ENCODE peak calls at places on chromosome 16, in six cellular contexts. M is mesothelial cell of epicardium, J is T-helper 22 cell, W is fibroblast of the conjunctiva, C is NCI-H69, F is uterus. V is an unnamed sample.

GRCh38 chr16:7342598-7342997 is 10.0 kb downstream of the RBFOX1 start:
- DNase-seq in M (no peak), J (no peak), W (no peak), C (no peak), F (no peak), V (no peak)

GRCh38 chr16:12869681-12870427 is 31.5 kb upstream of the SHISA9 start:
- DNase-seq in M (no peak), J (no peak), W (no peak), C (no peak), F (no peak), V (no peak)

GRCh38 chr16:87974190-87974589 is 23.0 kb downstream of the BANP start:
- DNase-seq in M (no peak), J (no peak), W (no peak), C (no peak), F (no peak), V (no peak)

GRCh38 chr16:50007744-50008143 is 17.3 kb upstream of the CNEP1R1 start:
- DNase-seq in M (no peak), J (no peak), W (no peak), C (no peak), F (no peak), V (no peak)

GRCh38 chr16:72469932-72470331 is 298.0 kb upstream of the PMFBP1 start:
- DNase-seq in M (no peak), J (no peak), W (no peak), C (no peak), F (no peak), V (no peak)

GRCh38 chr16:58196898-58197313 is 1.0 kb downstream of the CSNK2A2 start:
- DNase-seq in M (no peak), J (no peak), W (peak; percentile 1), C (no peak), F (no peak), V (no peak)

GRCh38 chr16:85523602-85524364 is 89.3 kb upstream of the GSE1 start:
- DNase-seq in M (no peak), J (no peak), W (peak; percentile 22), C (peak; percentile 80), F (no peak), V (peak; percentile 39)

GRCh38 chr16:1300664-1301476 is 8.6 kb upstream of the UBE2I start:
- DNase-seq in M (no peak), J (peak; percentile 40), W (no peak), C (peak; percentile 66), F (peak; percentile 33), V (no peak)

GRCh38 chr16:82638095-82638798 is 11.5 kb downstream of the CDH13 start:
- DNase-seq in M (no peak), J (no peak), W (no peak), C (peak; percentile 1), F (no peak), V (no peak)

GRCh38 chr16:11159189-11159588 is 96.8 kb downstream of the SOCS1 start:
- DNase-seq in M (no peak), J (no peak), W (no peak), C (no peak), F (no peak), V (no peak)

GRCh38 chr16:3060339-3061127 is 4.9 kb upstream of the IL32 start:
- DNase-seq in M (no peak), J (no peak), W (no peak), C (no peak), F (no peak), V (no peak)

GRCh38 chr16:50534091-50534490 is 14.1 kb upstream of the NKD1 start:
- DNase-seq in M (no peak), J (no peak), W (no peak), C (no peak), F (no peak), V (no peak)

GRCh38 chr16:50368410-50369132 is at the start of gene BRD7:
- DNase-seq in M (peak; percentile 66), J (peak; percentile 46), W (no peak), C (peak; percentile 83), F (peak; percentile 80), V (no peak)

GRCh38 chr16:87850009-87851006 is 19.0 kb downstream of the SLC7A5 start:
- DNase-seq in M (peak; percentile 63), J (peak; percentile 53), W (no peak), C (peak; percentile 54), F (peak; percentile 46), V (no peak)

GRCh38 chr16:27920391-27920891 is 143.1 kb downstream of the GSG1L start:
- DNase-seq in M (no peak), J (no peak), W (no peak), C (peak; percentile 97), F (no peak), V (no peak)

GRCh38 chr16:87235810-87236515 is 81.2 kb downstream of the C16orf95 start:
- DNase-seq in M (no peak), J (no peak), W (no peak), C (no peak), F (no peak), V (no peak)

GRCh38 chr16:50313596-50314483 is 47.5 kb downstream of the ADCY7 start:
- DNase-seq in M (no peak), J (peak; percentile 27), W (no peak), C (no peak), F (peak; percentile 45), V (no peak)

GRCh38 chr16:67965668-67966548 is 2.5 kb downstream of the SLC12A4 start:
- DNase-seq in M (no peak), J (no peak), W (no peak), C (peak; percentile 64), F (no peak), V (no peak)

GRCh38 chr16:69494993-69495392 is 70.6 kb downstream of the CYB5B start:
- DNase-seq in M (no peak), J (no peak), W (no peak), C (peak; percentile 41), F (no peak), V (no peak)

GRCh38 chr16:22661161-22661647 is 150.5 kb downstream of the NPIPB5 start:
- DNase-seq in M (no peak), J (no peak), W (no peak), C (no peak), F (no peak), V (no peak)

GRCh38 chr16:57956924-57957323 is 14.0 kb downstream of the CNGB1 start:
- DNase-seq in M (no peak), J (no peak), W (no peak), C (no peak), F (no peak), V (no peak)

GRCh38 chr16:1651055-1651454 is 27.0 kb upstream of the JPT2 start:
- DNase-seq in M (no peak), J (no peak), W (no peak), C (peak; percentile 48), F (no peak), V (no peak)

GRCh38 chr16:7763111-7763510 is 430.5 kb downstream of the RBFOX1 start:
- DNase-seq in M (no peak), J (no peak), W (no peak), C (no peak), F (no peak), V (no peak)